ENCODE peak calls at places on chromosomes 6 and 20, in nine cellular contexts. K, E, B, T, G, Y, O, L and Q are unnamed samples.
A peak's percentile ranks its signal among the peaks of the same experiment; 100 is the strongest.

GRCh38 chr6:154805288-154805911 is 72.2 kb downstream of the SCAF8 start:
- DNase-seq in E (no peak), T (peak; percentile 10), Y (no peak), K (no peak), G (no peak), O (no peak), B (no peak), L (no peak), Q (peak; percentile 35)

GRCh38 chr20:2754426-2754825 is 46.0 kb downstream of the CPXM1 start:
- DNase-seq in K (no peak), E (no peak), O (no peak), Y (no peak), G (no peak), B (no peak), T (no peak), L (no peak), Q (no peak)

GRCh38 chr6:152863618-152864326 is 113.2 kb downstream of the VIP start:
- DNase-seq in K (peak; percentile 60), L (peak; percentile 19), B (no peak), T (peak; percentile 63), G (peak; percentile 57), O (peak; percentile 35), Y (peak; percentile 67), E (peak; percentile 33), Q (peak; percentile 41)

GRCh38 chr6:11835065-11835464 is 56.5 kb upstream of the ADTRP start:
- DNase-seq in E (no peak), T (no peak), K (no peak), G (no peak), O (no peak), Y (no peak), L (no peak), B (no peak), Q (no peak)

GRCh38 chr6:106134906-106135634 is 48.9 kb downstream of the PRDM1 start:
- DNase-seq in G (no peak), O (no peak), E (no peak), K (peak; percentile 68), L (no peak), B (peak; percentile 60), T (peak; percentile 83), Y (no peak), Q (no peak)

GRCh38 chr20:49171928-49172327 is 16.2 kb downstream of the STAU1 start:
- DNase-seq in E (no peak), T (no peak), G (no peak), O (peak; percentile 36), L (no peak), Y (no peak), B (no peak), K (no peak), Q (no peak)

GRCh38 chr6:56531839-56532595 is 110.7 kb downstream of the DST start:
- DNase-seq in O (no peak), Y (no peak), K (no peak), T (no peak), E (no peak), G (no peak), L (no peak), B (no peak), Q (no peak)

GRCh38 chr6:39341352-39341751 is 18.9 kb upstream of the KCNK16 start:
- DNase-seq in O (no peak), G (no peak), E (no peak), K (no peak), Y (no peak), T (no peak), L (no peak), B (no peak), Q (no peak)

GRCh38 chr20:36825374-36826104 is 50.4 kb upstream of the TLDC2 start:
- DNase-seq in G (no peak), E (no peak), O (peak; percentile 32), B (no peak), L (no peak), Y (no peak), K (no peak), T (no peak), Q (no peak)

GRCh38 chr6:7975764-7976146 is 65.2 kb upstream of the TXNDC5 start:
- DNase-seq in B (no peak), T (no peak), L (no peak), K (peak; percentile 56), O (no peak), G (no peak), E (no peak), Y (no peak), Q (peak; percentile 17)

GRCh38 chr6:74284266-74284665 is 588.3 kb downstream of the CD109 start:
- DNase-seq in K (no peak), B (no peak), O (no peak), T (no peak), G (no peak), L (no peak), E (no peak), Y (no peak), Q (no peak)

GRCh38 chr20:10982692-10983091 is 308.9 kb upstream of the JAG1 start:
- DNase-seq in Y (no peak), L (no peak), T (peak; percentile 90), E (no peak), B (peak; percentile 85), O (no peak), G (no peak), K (no peak), Q (no peak)

GRCh38 chr6:45822269-45822812 is 193.3 kb downstream of the CLIC5 start:
- DNase-seq in B (no peak), G (no peak), E (no peak), T (no peak), K (no peak), O (no peak), L (no peak), Y (no peak), Q (no peak)

GRCh38 chr6:137813308-137813707 is 53.8 kb upstream of the TNFAIP3 start:
- DNase-seq in K (no peak), G (no peak), L (no peak), E (no peak), B (no peak), O (no peak), Y (no peak), T (no peak), Q (no peak)

GRCh38 chr20:58222446-58222845 is 6.0 kb downstream of the ANKRD60 start:
- DNase-seq in L (no peak), B (no peak), K (no peak), E (no peak), Y (no peak), G (no peak), T (no peak), O (no peak), Q (no peak)